ENCODE peak calls at places on chromosomes 4 and X, in seven cellular contexts. One of them, this sample, is unnamed.

GRCh38 chr4:1870328-1870577 is 940 bp upstream of the NSD2 start:
- DNase-seq in upper lobe of left lung: peak
- DNase-seq in DND-41: peak
- DNase-seq in adipocyte: peak
- DNase-seq in activated naive CD4-positive, alpha-beta T cell treated with anti-CD3 and anti-CD28 coated beads for 36 hours: peak
- DNase-seq in pons: peak
- DNase-seq in sigmoid colon: peak
- DNase-seq in this sample: peak

GRCh38 chr4:53355919-53356521 is 9.8 kb downstream of the SCFD2 start:
- DNase-seq in upper lobe of left lung: no peak
- DNase-seq in DND-41: no peak
- DNase-seq in adipocyte: no peak
- DNase-seq in activated naive CD4-positive, alpha-beta T cell treated with anti-CD3 and anti-CD28 coated beads for 36 hours: no peak
- DNase-seq in pons: no peak
- DNase-seq in sigmoid colon: no peak
- DNase-seq in this sample: no peak

GRCh38 chrX:154125356-154126040 is 18.5 kb upstream of the OPN1LW start:
- DNase-seq in upper lobe of left lung: no peak
- DNase-seq in DND-41: no peak
- DNase-seq in adipocyte: no peak
- DNase-seq in activated naive CD4-positive, alpha-beta T cell treated with anti-CD3 and anti-CD28 coated beads for 36 hours: no peak
- DNase-seq in pons: no peak
- DNase-seq in sigmoid colon: no peak
- DNase-seq in this sample: no peak

GRCh38 chr4:10380695-10381094 is 76.5 kb downstream of the ZNF518B start:
- DNase-seq in upper lobe of left lung: no peak
- DNase-seq in DND-41: no peak
- DNase-seq in adipocyte: no peak
- DNase-seq in activated naive CD4-positive, alpha-beta T cell treated with anti-CD3 and anti-CD28 coated beads for 36 hours: no peak
- DNase-seq in pons: no peak
- DNase-seq in sigmoid colon: no peak
- DNase-seq in this sample: no peak

GRCh38 chr4:26152051-26152450 is 168.8 kb upstream of the RBPJ start:
- DNase-seq in upper lobe of left lung: no peak
- DNase-seq in DND-41: no peak
- DNase-seq in adipocyte: no peak
- DNase-seq in activated naive CD4-positive, alpha-beta T cell treated with anti-CD3 and anti-CD28 coated beads for 36 hours: no peak
- DNase-seq in pons: no peak
- DNase-seq in sigmoid colon: no peak
- DNase-seq in this sample: no peak

GRCh38 chrX:119570351-119570835 is 4.0 kb upstream of the UBE2A start:
- DNase-seq in upper lobe of left lung: no peak
- DNase-seq in DND-41: no peak
- DNase-seq in adipocyte: no peak
- DNase-seq in activated naive CD4-positive, alpha-beta T cell treated with anti-CD3 and anti-CD28 coated beads for 36 hours: no peak
- DNase-seq in pons: no peak
- DNase-seq in sigmoid colon: no peak
- DNase-seq in this sample: no peak

GRCh38 chr4:62431513-62431912 is 1231.4 kb downstream of the ADGRL3 start:
- DNase-seq in upper lobe of left lung: no peak
- DNase-seq in DND-41: no peak
- DNase-seq in adipocyte: no peak
- DNase-seq in activated naive CD4-positive, alpha-beta T cell treated with anti-CD3 and anti-CD28 coated beads for 36 hours: no peak
- DNase-seq in pons: no peak
- DNase-seq in sigmoid colon: no peak
- DNase-seq in this sample: no peak

GRCh38 chr4:95415346-95415771 is 133.4 kb downstream of the UNC5C start:
- DNase-seq in upper lobe of left lung: no peak
- DNase-seq in DND-41: no peak
- DNase-seq in adipocyte: peak
- DNase-seq in activated naive CD4-positive, alpha-beta T cell treated with anti-CD3 and anti-CD28 coated beads for 36 hours: no peak
- DNase-seq in pons: no peak
- DNase-seq in sigmoid colon: no peak
- DNase-seq in this sample: no peak

GRCh38 chr4:175309041-175309440 is 390.9 kb downstream of the ADAM29 start:
- DNase-seq in upper lobe of left lung: no peak
- DNase-seq in DND-41: no peak
- DNase-seq in adipocyte: no peak
- DNase-seq in activated naive CD4-positive, alpha-beta T cell treated with anti-CD3 and anti-CD28 coated beads for 36 hours: no peak
- DNase-seq in pons: no peak
- DNase-seq in sigmoid colon: no peak
- DNase-seq in this sample: no peak

GRCh38 chrX:97096385-97096784 is 212.7 kb downstream of the RPA4 start:
- DNase-seq in upper lobe of left lung: no peak
- DNase-seq in DND-41: peak
- DNase-seq in adipocyte: peak
- DNase-seq in activated naive CD4-positive, alpha-beta T cell treated with anti-CD3 and anti-CD28 coated beads for 36 hours: no peak
- DNase-seq in pons: no peak
- DNase-seq in sigmoid colon: no peak
- DNase-seq in this sample: no peak

GRCh38 chrX:1392376-1393130 is 640 bp upstream of the SLC25A6 start:
- DNase-seq in upper lobe of left lung: peak
- DNase-seq in DND-41: no peak
- DNase-seq in adipocyte: peak
- DNase-seq in activated naive CD4-positive, alpha-beta T cell treated with anti-CD3 and anti-CD28 coated beads for 36 hours: no peak
- DNase-seq in pons: peak
- DNase-seq in sigmoid colon: peak
- DNase-seq in this sample: peak

GRCh38 chr4:65943076-65943475 is 272.8 kb upstream of the EPHA5 start:
- DNase-seq in upper lobe of left lung: no peak
- DNase-seq in DND-41: no peak
- DNase-seq in adipocyte: peak
- DNase-seq in activated naive CD4-positive, alpha-beta T cell treated with anti-CD3 and anti-CD28 coated beads for 36 hours: no peak
- DNase-seq in pons: no peak
- DNase-seq in sigmoid colon: no peak
- DNase-seq in this sample: no peak

GRCh38 chrX:103439161-103439560 is 62.8 kb downstream of the BEX3 start:
- DNase-seq in upper lobe of left lung: no peak
- DNase-seq in DND-41: no peak
- DNase-seq in adipocyte: no peak
- DNase-seq in activated naive CD4-positive, alpha-beta T cell treated with anti-CD3 and anti-CD28 coated beads for 36 hours: no peak
- DNase-seq in pons: no peak
- DNase-seq in sigmoid colon: no peak
- DNase-seq in this sample: no peak

GRCh38 chr4:10013722-10014121 is 7.6 kb downstream of the SLC2A9 start:
- DNase-seq in upper lobe of left lung: peak
- DNase-seq in DND-41: peak
- DNase-seq in adipocyte: no peak
- DNase-seq in activated naive CD4-positive, alpha-beta T cell treated with anti-CD3 and anti-CD28 coated beads for 36 hours: peak
- DNase-seq in pons: no peak
- DNase-seq in sigmoid colon: no peak
- DNase-seq in this sample: peak

GRCh38 chr4:98092833-98093439 is 50.3 kb downstream of the STPG2 start:
- DNase-seq in upper lobe of left lung: no peak
- DNase-seq in DND-41: peak
- DNase-seq in adipocyte: peak
- DNase-seq in activated naive CD4-positive, alpha-beta T cell treated with anti-CD3 and anti-CD28 coated beads for 36 hours: no peak
- DNase-seq in pons: peak
- DNase-seq in sigmoid colon: no peak
- DNase-seq in this sample: no peak

GRCh38 chr4:168854216-168854921 is 155.7 kb downstream of the CBR4 start:
- DNase-seq in upper lobe of left lung: no peak
- DNase-seq in DND-41: no peak
- DNase-seq in adipocyte: no peak
- DNase-seq in activated naive CD4-positive, alpha-beta T cell treated with anti-CD3 and anti-CD28 coated beads for 36 hours: no peak
- DNase-seq in pons: no peak
- DNase-seq in sigmoid colon: peak
- DNase-seq in this sample: no peak

This sample was measured in mesothelial cell of epicardium.